ENCODE peak calls at places on chromosomes 13 and 19, in four cellular contexts. C, L, P and Q are unnamed samples. For H3K27me3, the result is how much of the 10 kb centered on the place peaks cover.

GRCh38 chr19:7197169-7197759 is 97.0 kb downstream of the INSR start:
- DNase-seq in C (peak), L (peak), P (peak), Q (peak)

GRCh38 chr19:33143897-33144405 is 12.0 kb downstream of the WDR88 start:
- DNase-seq in P (peak), L (peak), C (peak), Q (peak)

GRCh38 chr19:19514215-19514633 is 1.1 kb downstream of the TSSK6 start:
- DNase-seq in P (peak), L (no peak), C (peak), Q (no peak)

GRCh38 chr13:47426126-47426849 is 529.4 kb upstream of the HTR2A start:
- DNase-seq in C (peak), L (no peak), P (peak), Q (no peak)

GRCh38 chr19:38409631-38410133 is 6.8 kb downstream of the FAM98C start:
- DNase-seq in P (no peak), C (no peak), L (no peak), Q (no peak)

GRCh38 chr13:94494021-94494420 is 14.5 kb upstream of the DCT start:
- DNase-seq in P (no peak), L (no peak), C (no peak), Q (no peak)

GRCh38 chr19:46697142-46697960 is 19.6 kb downstream of the PRKD2 start:
- DNase-seq in L (no peak), C (peak), P (peak), Q (peak)

GRCh38 chr19:34639491-34640085 is 37.4 kb downstream of the SCGB2B2 start:
- DNase-seq in L (peak), P (no peak), C (peak), Q (no peak)

GRCh38 chr13:28574617-28575142 is 79.8 kb upstream of the FLT1 start:
- DNase-seq in L (no peak), C (peak), P (no peak), Q (peak)

GRCh38 chr13:41496420-41497234 is 39.3 kb downstream of the RGCC start:
- DNase-seq in P (no peak), C (no peak), L (peak), Q (no peak)

GRCh38 chr19:2603320-2603719 is 99.2 kb downstream of the GNG7 start:
- DNase-seq in L (no peak), C (peak), P (peak), Q (no peak)

GRCh38 chr19:5680083-5680436 is 256 bp downstream of the MICOS13 start:
- DNase-seq in P (peak), L (no peak), C (no peak), Q (no peak)

GRCh38 chr19:55703790-55704215 is 28.8 kb downstream of the EPN1 start:
- DNase-seq in P (peak), C (peak), L (no peak), Q (no peak)
- TF ChIP-seq CTCF in P (peak), C (peak), L (peak), Q (peak)

GRCh38 chr13:112205990-112206389 is 139.0 kb downstream of the SOX1 start:
- DNase-seq in P (no peak), L (peak), C (no peak), Q (no peak)
- H3K27me3 ChIP-seq in P (under half), L (under half), C (under half), Q (under half)

GRCh38 chr13:36875955-36876354 is 44.1 kb downstream of the SMAD9 start:
- DNase-seq in P (no peak), L (no peak), C (no peak), Q (no peak)

GRCh38 chr13:36870050-36870692 is 49.9 kb downstream of the SMAD9 start:
- DNase-seq in C (no peak), P (no peak), L (no peak), Q (no peak)

GRCh38 chr13:36875431-36875830 is 44.6 kb downstream of the SMAD9 start:
- DNase-seq in C (no peak), L (no peak), P (no peak), Q (no peak)

GRCh38 chr13:36872621-36873020 is 47.4 kb downstream of the SMAD9 start:
- DNase-seq in P (no peak), C (no peak), L (no peak), Q (no peak)
- TF ChIP-seq CTCF in P (no peak), C (no peak), L (no peak), Q (no peak)

GRCh38 chr19:30371960-30372824 is at the start of gene ZNF536:
- DNase-seq in L (no peak), P (no peak), C (no peak), Q (no peak)
- H3K27me3 ChIP-seq in L (half or more), P (under half), C (under half), Q (under half)

GRCh38 chr13:73228546-73228945 is 169.7 kb downstream of the KLF5 start:
- DNase-seq in P (no peak), C (no peak), L (peak), Q (no peak)
- TF ChIP-seq CTCF in P (no peak), C (no peak), L (peak), Q (no peak)

DNA sequence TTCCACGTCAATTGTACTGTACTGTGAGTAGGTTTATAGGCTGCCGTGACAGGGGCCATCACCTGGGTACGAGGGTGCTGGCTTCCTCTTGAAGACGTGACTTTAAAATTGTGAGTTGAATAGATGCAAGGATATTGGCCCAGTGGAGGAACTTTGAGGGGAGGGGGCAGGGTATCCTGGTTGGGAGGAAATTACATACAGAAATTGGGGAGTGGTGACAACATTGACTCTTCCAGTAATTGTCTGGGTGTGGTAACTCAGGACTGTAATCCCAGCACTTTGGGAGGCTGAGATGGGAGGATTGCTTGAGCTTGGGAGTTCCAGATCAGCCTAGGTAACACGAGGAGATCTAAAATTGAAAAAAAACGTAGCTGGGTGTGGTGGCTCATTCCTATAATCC is 30.4 kb downstream of the DPRX start:
- DNase-seq in C (no peak), P (no peak), L (no peak), Q (no peak)
- H3K27me3 ChIP-seq in C (under half), P (under half), L (under half), Q (under half)

GRCh38 chr13:43665388-43665787 is 121.4 kb downstream of the ENOX1 start:
- DNase-seq in L (no peak), C (no peak), P (no peak), Q (no peak)

GRCh38 chr13:43663474-43664090 is 123.2 kb downstream of the ENOX1 start:
- DNase-seq in L (no peak), C (no peak), P (no peak), Q (no peak)

GRCh38 chr13:43662976-43663375 is 123.8 kb downstream of the ENOX1 start:
- DNase-seq in C (no peak), P (no peak), L (no peak), Q (no peak)

GRCh38 chr13:43666403-43666802 is 120.4 kb downstream of the ENOX1 start:
- DNase-seq in L (no peak), P (no peak), C (no peak), Q (no peak)

DNA sequence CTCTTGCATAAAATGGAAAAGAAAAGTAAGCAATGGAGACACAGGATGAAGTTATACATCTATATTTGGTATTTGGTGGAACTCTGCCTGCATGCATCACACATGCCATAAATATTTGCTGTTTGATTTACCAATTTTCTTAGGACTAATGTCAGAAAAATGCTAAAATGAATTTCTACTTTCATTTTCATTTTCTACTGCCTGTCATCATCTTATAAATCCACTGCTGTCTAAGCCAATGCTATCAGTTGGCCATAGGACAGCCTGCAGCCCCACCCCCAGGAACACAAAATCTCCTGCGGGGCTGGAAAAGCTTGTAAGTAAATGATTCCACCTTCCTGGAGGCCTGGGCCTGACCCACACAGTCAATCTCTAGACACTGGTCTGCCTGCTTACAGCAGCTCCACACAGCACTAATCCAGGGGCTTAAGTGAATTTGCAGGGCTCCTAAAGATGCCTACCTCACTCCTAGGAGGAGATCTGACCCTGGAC is 122.0 kb downstream of the ENOX1 start:
- DNase-seq in L (peak), P (no peak), C (peak), Q (no peak)
- TF ChIP-seq CTCF in L (no peak), P (no peak), C (no peak), Q (no peak)

GRCh38 chr19:29530549-29531457 is 5.0 kb downstream of the VSTM2B start:
- DNase-seq in C (no peak), L (no peak), P (peak), Q (no peak)
- H3K27me3 ChIP-seq in C (half or more), L (under half), P (under half), Q (under half)

DNA sequence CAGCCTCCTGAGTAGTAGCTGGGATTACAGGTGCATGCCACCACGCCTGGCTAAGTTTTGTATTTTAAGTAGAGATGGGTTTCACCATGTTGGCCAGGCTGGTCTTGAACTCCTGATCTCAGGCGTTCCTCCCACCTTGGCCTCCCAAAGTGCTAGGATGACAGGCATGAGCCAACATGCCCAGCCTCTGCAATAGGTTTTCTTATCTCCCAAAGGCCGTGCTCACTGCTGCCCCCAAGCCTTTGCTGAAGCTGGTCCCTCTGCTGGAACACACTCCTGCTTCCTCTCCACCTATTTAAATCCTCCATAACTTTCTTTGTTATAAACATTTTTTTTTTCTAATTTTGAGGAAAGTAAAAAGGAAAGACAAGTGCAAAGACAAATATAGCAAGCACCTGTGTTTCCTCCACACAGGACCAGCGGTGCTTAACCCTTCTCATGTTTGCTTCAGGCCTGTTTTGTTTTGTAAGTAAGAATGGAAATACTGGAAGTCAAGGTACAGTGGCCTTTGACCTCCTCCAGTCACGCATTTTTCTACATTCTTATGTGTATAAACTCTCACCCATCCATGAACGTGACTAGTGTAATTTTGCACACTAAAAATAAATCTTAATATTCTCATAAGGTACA is 14.5 kb upstream of the TNFAIP8L1 start:
- DNase-seq in L (no peak), C (no peak), P (no peak), Q (no peak)
- TF ChIP-seq CTCF in L (peak), C (no peak), P (no peak), Q (peak)